ENCODE peak calls at places on chromosomes 3 and 15, in seven cellular contexts. One of them, this sample, is unnamed.

GRCh38 chr3:102156426-102156825 is 278.4 kb upstream of the ZPLD1 start:
- DNase-seq in NCI-H1436: no peak
- DNase-seq in NCI-H748 treated with DMSO at 0.1 percent for 48 hours: no peak
- DNase-seq in activated T-cell treated with anti-CD3 and anti-CD28 coated beads for 1 hour: no peak
- DNase-seq in mammary epithelial cell: peak
- DNase-seq in activated CD4-positive, alpha-beta T cell treated with anti-CD3 and anti-CD28 coated beads, Interleukin-2, amount 10 ng/mL, durations not matched to agents 7 days and 5 days: no peak
- DNase-seq in mesothelial cell of epicardium: no peak
- DNase-seq in this sample: no peak

GRCh38 chr3:15634671-15635661 is 33.4 kb downstream of the BTD start:
- DNase-seq in activated CD4-positive, alpha-beta T cell treated with anti-CD3 and anti-CD28 coated beads, Interleukin-2, amount 10 ng/mL, durations not matched to agents 7 days and 5 days: no peak
- DNase-seq in mammary epithelial cell: no peak
- DNase-seq in mesothelial cell of epicardium: no peak
- DNase-seq in activated T-cell treated with anti-CD3 and anti-CD28 coated beads for 1 hour: no peak
- DNase-seq in NCI-H1436: no peak
- DNase-seq in NCI-H748 treated with DMSO at 0.1 percent for 48 hours: no peak
- DNase-seq in this sample: no peak

GRCh38 chr3:120182613-120183524 is 88.6 kb upstream of the GSK3B start:
- DNase-seq in NCI-H1436: peak
- DNase-seq in activated CD4-positive, alpha-beta T cell treated with anti-CD3 and anti-CD28 coated beads, Interleukin-2, amount 10 ng/mL, durations not matched to agents 7 days and 5 days: peak
- DNase-seq in NCI-H748 treated with DMSO at 0.1 percent for 48 hours: no peak
- DNase-seq in mesothelial cell of epicardium: no peak
- DNase-seq in activated T-cell treated with anti-CD3 and anti-CD28 coated beads for 1 hour: no peak
- DNase-seq in mammary epithelial cell: peak
- DNase-seq in this sample: peak

GRCh38 chr3:184156522-184156955 is 1.4 kb downstream of the DVL3 start:
- DNase-seq in mesothelial cell of epicardium: no peak
- DNase-seq in NCI-H1436: peak
- DNase-seq in mammary epithelial cell: no peak
- DNase-seq in activated CD4-positive, alpha-beta T cell treated with anti-CD3 and anti-CD28 coated beads, Interleukin-2, amount 10 ng/mL, durations not matched to agents 7 days and 5 days: no peak
- DNase-seq in activated T-cell treated with anti-CD3 and anti-CD28 coated beads for 1 hour: no peak
- DNase-seq in NCI-H748 treated with DMSO at 0.1 percent for 48 hours: no peak
- DNase-seq in this sample: peak

GRCh38 chr3:14125193-14126016 is 553 bp downstream of the TMEM43 start:
- DNase-seq in NCI-H748 treated with DMSO at 0.1 percent for 48 hours: no peak
- DNase-seq in mammary epithelial cell: peak
- DNase-seq in NCI-H1436: no peak
- DNase-seq in mesothelial cell of epicardium: no peak
- DNase-seq in activated T-cell treated with anti-CD3 and anti-CD28 coated beads for 1 hour: peak
- DNase-seq in activated CD4-positive, alpha-beta T cell treated with anti-CD3 and anti-CD28 coated beads, Interleukin-2, amount 10 ng/mL, durations not matched to agents 7 days and 5 days: peak
- DNase-seq in this sample: peak

GRCh38 chr15:88580532-88580931 is 34.1 kb upstream of the DET1 start:
- DNase-seq in NCI-H1436: no peak
- DNase-seq in mammary epithelial cell: no peak
- DNase-seq in mesothelial cell of epicardium: no peak
- DNase-seq in activated T-cell treated with anti-CD3 and anti-CD28 coated beads for 1 hour: no peak
- DNase-seq in activated CD4-positive, alpha-beta T cell treated with anti-CD3 and anti-CD28 coated beads, Interleukin-2, amount 10 ng/mL, durations not matched to agents 7 days and 5 days: no peak
- DNase-seq in NCI-H748 treated with DMSO at 0.1 percent for 48 hours: no peak
- DNase-seq in this sample: no peak

GRCh38 chr3:122085666-122086065 is 30.5 kb downstream of the CD86 start:
- DNase-seq in activated T-cell treated with anti-CD3 and anti-CD28 coated beads for 1 hour: no peak
- DNase-seq in NCI-H1436: no peak
- DNase-seq in activated CD4-positive, alpha-beta T cell treated with anti-CD3 and anti-CD28 coated beads, Interleukin-2, amount 10 ng/mL, durations not matched to agents 7 days and 5 days: no peak
- DNase-seq in mammary epithelial cell: no peak
- DNase-seq in NCI-H748 treated with DMSO at 0.1 percent for 48 hours: no peak
- DNase-seq in mesothelial cell of epicardium: no peak
- DNase-seq in this sample: no peak

GRCh38 chr3:126402666-126403302 is 8.1 kb downstream of the CFAP100 start:
- DNase-seq in NCI-H1436: no peak
- DNase-seq in activated CD4-positive, alpha-beta T cell treated with anti-CD3 and anti-CD28 coated beads, Interleukin-2, amount 10 ng/mL, durations not matched to agents 7 days and 5 days: no peak
- DNase-seq in NCI-H748 treated with DMSO at 0.1 percent for 48 hours: no peak
- DNase-seq in activated T-cell treated with anti-CD3 and anti-CD28 coated beads for 1 hour: no peak
- DNase-seq in mesothelial cell of epicardium: no peak
- DNase-seq in mammary epithelial cell: no peak
- DNase-seq in this sample: no peak

GRCh38 chr3:141894524-141895176 is 18.2 kb downstream of the ATP1B3 start:
- DNase-seq in mesothelial cell of epicardium: no peak
- DNase-seq in NCI-H1436: no peak
- DNase-seq in activated CD4-positive, alpha-beta T cell treated with anti-CD3 and anti-CD28 coated beads, Interleukin-2, amount 10 ng/mL, durations not matched to agents 7 days and 5 days: no peak
- DNase-seq in NCI-H748 treated with DMSO at 0.1 percent for 48 hours: no peak
- DNase-seq in mammary epithelial cell: peak
- DNase-seq in activated T-cell treated with anti-CD3 and anti-CD28 coated beads for 1 hour: no peak
- DNase-seq in this sample: no peak

GRCh38 chr3:15271785-15272381 is 60.5 kb downstream of the SH3BP5 start:
- DNase-seq in activated T-cell treated with anti-CD3 and anti-CD28 coated beads for 1 hour: peak
- DNase-seq in activated CD4-positive, alpha-beta T cell treated with anti-CD3 and anti-CD28 coated beads, Interleukin-2, amount 10 ng/mL, durations not matched to agents 7 days and 5 days: peak
- DNase-seq in mammary epithelial cell: no peak
- DNase-seq in mesothelial cell of epicardium: no peak
- DNase-seq in NCI-H748 treated with DMSO at 0.1 percent for 48 hours: no peak
- DNase-seq in NCI-H1436: no peak
- DNase-seq in this sample: no peak

GRCh38 chr15:37891754-37892368 is 42.6 kb upstream of the TMCO5A start:
- DNase-seq in NCI-H1436: peak
- DNase-seq in NCI-H748 treated with DMSO at 0.1 percent for 48 hours: no peak
- DNase-seq in activated T-cell treated with anti-CD3 and anti-CD28 coated beads for 1 hour: no peak
- DNase-seq in activated CD4-positive, alpha-beta T cell treated with anti-CD3 and anti-CD28 coated beads, Interleukin-2, amount 10 ng/mL, durations not matched to agents 7 days and 5 days: no peak
- DNase-seq in mammary epithelial cell: peak
- DNase-seq in mesothelial cell of epicardium: no peak
- DNase-seq in this sample: peak

GRCh38 chr3:34206996-34207395 is 408.6 kb downstream of the PDCD6IP start:
- DNase-seq in mesothelial cell of epicardium: no peak
- DNase-seq in activated CD4-positive, alpha-beta T cell treated with anti-CD3 and anti-CD28 coated beads, Interleukin-2, amount 10 ng/mL, durations not matched to agents 7 days and 5 days: no peak
- DNase-seq in mammary epithelial cell: no peak
- DNase-seq in activated T-cell treated with anti-CD3 and anti-CD28 coated beads for 1 hour: no peak
- DNase-seq in NCI-H748 treated with DMSO at 0.1 percent for 48 hours: no peak
- DNase-seq in NCI-H1436: no peak
- DNase-seq in this sample: no peak

GRCh38 chr3:115022835-115023398 is 124.2 kb downstream of the ZBTB20 start:
- DNase-seq in activated CD4-positive, alpha-beta T cell treated with anti-CD3 and anti-CD28 coated beads, Interleukin-2, amount 10 ng/mL, durations not matched to agents 7 days and 5 days: no peak
- DNase-seq in mammary epithelial cell: no peak
- DNase-seq in mesothelial cell of epicardium: no peak
- DNase-seq in NCI-H748 treated with DMSO at 0.1 percent for 48 hours: no peak
- DNase-seq in activated T-cell treated with anti-CD3 and anti-CD28 coated beads for 1 hour: no peak
- DNase-seq in NCI-H1436: peak
- DNase-seq in this sample: no peak

This sample was measured in NCI-H1105 treated with DMSO at 0.1 percent for 48 hours.